ENCODE peak calls at places on chromosome 6, in eight cellular contexts. Z is GM19239, M is HCEC 1CT, K is HEK293T, W is A172, U is T-helper 9 cell, X is iPS-NIHi11, V is amygdala. H is an unnamed sample.

GRCh38 chr6:167735498-167736201 is 91.1 kb upstream of the AFDN start:
- DNase-seq in Z (no peak), M (no peak), U (no peak), K (no peak), V (no peak), W (no peak), X (no peak), H (no peak)

GRCh38 chr6:39980839-39981580 is 46.7 kb upstream of the MOCS1 start:
- DNase-seq in X (peak), Z (peak), M (peak), W (peak), U (no peak), K (peak), V (no peak), H (peak)

GRCh38 chr6:80132942-80133517 is 26.6 kb downstream of the BCKDHB start:
- DNase-seq in K (peak), Z (no peak), U (no peak), V (peak), X (peak), M (peak), W (peak), H (peak)

GRCh38 chr6:112027942-112028674 is 25.8 kb upstream of the CCN6 start:
- DNase-seq in W (peak), K (no peak), X (no peak), U (no peak), Z (no peak), V (no peak), M (no peak), H (peak)

GRCh38 chr6:154471609-154472362 is 38.7 kb downstream of the CNKSR3 start:
- DNase-seq in W (no peak), Z (no peak), V (no peak), M (no peak), X (no peak), U (no peak), K (no peak), H (no peak)

GRCh38 chr6:33904050-33904827 is 100.4 kb upstream of the MLN start:
- DNase-seq in M (no peak), X (no peak), W (no peak), V (no peak), Z (peak), K (no peak), U (peak), H (no peak)

GRCh38 chr6:10177703-10178102 is 237.2 kb downstream of the TFAP2A start:
- DNase-seq in M (no peak), W (peak), Z (no peak), V (no peak), K (no peak), U (no peak), X (no peak), H (no peak)

GRCh38 chr6:87074051-87074711 is 20.7 kb downstream of the CGA start:
- DNase-seq in X (no peak), K (no peak), V (no peak), M (no peak), Z (no peak), W (no peak), U (no peak), H (no peak)

GRCh38 chr6:127023001-127023778 is 95.3 kb upstream of the RSPO3 start:
- DNase-seq in X (no peak), M (no peak), U (no peak), Z (no peak), K (no peak), W (no peak), V (no peak), H (no peak)

GRCh38 chr6:46989384-46989783 is 52.7 kb downstream of the ADGRF1 start:
- DNase-seq in U (no peak), K (no peak), M (no peak), W (no peak), Z (no peak), X (no peak), V (no peak), H (no peak)

GRCh38 chr6:73523434-73524123 is 2.7 kb upstream of the EEF1A1 start:
- DNase-seq in K (peak), W (peak), X (peak), Z (no peak), M (no peak), V (no peak), U (peak), H (peak)

GRCh38 chr6:160118620-160119234 is 2.9 kb upstream of the SLC22A1 start:
- DNase-seq in W (no peak), X (no peak), U (no peak), V (no peak), M (no peak), Z (no peak), K (no peak), H (no peak)

GRCh38 chr6:21870071-21870729 is 276.6 kb downstream of the SOX4 start:
- DNase-seq in X (no peak), Z (no peak), K (no peak), M (no peak), W (no peak), V (no peak), U (no peak), H (no peak)

GRCh38 chr6:148800535-148800934 is 53.7 kb downstream of the UST start:
- DNase-seq in K (no peak), U (no peak), Z (no peak), W (no peak), X (no peak), M (no peak), V (no peak), H (no peak)

GRCh38 chr6:161374971-161375873 is 101.4 kb upstream of the AGPAT4 start:
- DNase-seq in M (no peak), X (peak), V (peak), Z (no peak), K (peak), W (no peak), U (no peak), H (no peak)

GRCh38 chr6:137776786-137777185 is 90.3 kb upstream of the TNFAIP3 start:
- DNase-seq in Z (no peak), V (no peak), U (no peak), K (no peak), X (no peak), W (no peak), M (peak), H (no peak)

GRCh38 chr6:56719310-56719709 is 76.6 kb upstream of the DST start:
- DNase-seq in W (peak), Z (no peak), U (no peak), V (no peak), X (no peak), K (no peak), M (peak), H (no peak)

GRCh38 chr6:128963561-128963960 is 80.6 kb downstream of the LAMA2 start:
- DNase-seq in M (peak), U (no peak), Z (no peak), W (peak), K (no peak), X (no peak), V (no peak), H (no peak)

GRCh38 chr6:134519456-134519855 is 201.5 kb upstream of the SGK1 start:
- DNase-seq in W (peak), Z (no peak), X (no peak), U (peak), M (no peak), V (no peak), K (no peak), H (peak)

H was measured in OCI-LY7.